ENCODE peak calls at places on chromosomes 6 and 20, in four cellular contexts. Q is WTC11, E is SK-N-SH, M is H1. Z is an unnamed sample.

GRCh38 chr20:12617076-12617475 is 391.7 kb upstream of the SPTLC3 start:
- DNase-seq in M (no peak), E (no peak), Q (no peak), Z (no peak)

GRCh38 chr6:48564036-48564820 is 453.2 kb upstream of the PTCHD4 start:
- DNase-seq in E (no peak), Q (no peak), M (no peak), Z (no peak)

GRCh38 chr6:44057931-44058616 is 69.2 kb downstream of the MRPL14 start:
- DNase-seq in E (no peak), M (no peak), Q (no peak), Z (peak; percentile 59)

GRCh38 chr20:38547288-38547825 is 33.6 kb upstream of the ADIG start:
- DNase-seq in E (no peak), Q (no peak), M (no peak), Z (no peak)

GRCh38 chr6:17737704-17738252 is 31.1 kb upstream of the NUP153 start:
- DNase-seq in M (no peak), E (no peak), Q (no peak), Z (no peak)

GRCh38 chr6:31114970-31115849 is 610 bp downstream of the PSORS1C1 start:
- DNase-seq in M (no peak), E (no peak), Q (no peak), Z (no peak)

GRCh38 chr6:154226461-154226860 is 130.1 kb downstream of the IPCEF1 start:
- DNase-seq in E (no peak), M (no peak), Q (no peak), Z (no peak)

GRCh38 chr6:95866732-95867131 is 149.0 kb upstream of the FUT9 start:
- DNase-seq in M (no peak), E (peak; percentile 17), Q (peak; percentile 32), Z (peak; percentile 2)

GRCh38 chr20:4925842-4926530 is 75.3 kb downstream of the SLC23A2 start:
- DNase-seq in M (no peak), Q (no peak), E (no peak), Z (no peak)

GRCh38 chr20:44010162-44010704 is 95.6 kb downstream of the TOX2 start:
- DNase-seq in M (no peak), E (peak; percentile 46), Q (no peak), Z (peak; percentile 71)

GRCh38 chr6:163263196-163263595 is 151.3 kb upstream of the QKI start:
- DNase-seq in M (no peak), Q (no peak), E (no peak), Z (peak; percentile 13)

GRCh38 chr6:131807321-131807643 is 538 bp upstream of the ENPP1 start:
- DNase-seq in Q (no peak), E (no peak), M (no peak), Z (no peak)

GRCh38 chr6:17714879-17715860 is 8.4 kb upstream of the NUP153 start:
- DNase-seq in M (no peak), Q (no peak), E (no peak), Z (peak; percentile 92)

GRCh38 chr6:148392611-148393160 is 50.0 kb downstream of the SASH1 start:
- DNase-seq in E (no peak), M (no peak), Q (no peak), Z (no peak)

GRCh38 chr6:88548891-88549505 is 382.9 kb upstream of the CNR1 start:
- DNase-seq in M (no peak), E (no peak), Q (no peak), Z (no peak)

GRCh38 chr6:136599324-136600011 is 49.2 kb upstream of the MAP7 start:
- DNase-seq in M (no peak), E (no peak), Q (no peak), Z (no peak)
- TF ChIP-seq TEAD4 in M (no peak), E (no peak), Q (no peak), Z (no peak)

GRCh38 chr6:69866351-69867074 is at the start of gene COL19A1:
- DNase-seq in E (peak; percentile 34), M (peak; percentile 60), Q (peak; percentile 52), Z (no peak)
- TF ChIP-seq TEAD4 in E (no peak), M (no peak), Q (no peak), Z (no peak)

GRCh38 chr6:153058909-153059308 is 56.4 kb upstream of the MTRF1L start:
- DNase-seq in M (no peak), E (no peak), Q (no peak), Z (no peak)

GRCh38 chr6:153056308-153056707 is 53.8 kb upstream of the MTRF1L start:
- DNase-seq in M (no peak), E (no peak), Q (no peak), Z (no peak)

GRCh38 chr6:153058291-153058690 is 55.8 kb upstream of the MTRF1L start:
- DNase-seq in Q (no peak), E (no peak), M (no peak), Z (no peak)

GRCh38 chr6:153059757-153060156 is 57.2 kb upstream of the MTRF1L start:
- DNase-seq in Q (no peak), E (no peak), M (no peak), Z (no peak)

DNA sequence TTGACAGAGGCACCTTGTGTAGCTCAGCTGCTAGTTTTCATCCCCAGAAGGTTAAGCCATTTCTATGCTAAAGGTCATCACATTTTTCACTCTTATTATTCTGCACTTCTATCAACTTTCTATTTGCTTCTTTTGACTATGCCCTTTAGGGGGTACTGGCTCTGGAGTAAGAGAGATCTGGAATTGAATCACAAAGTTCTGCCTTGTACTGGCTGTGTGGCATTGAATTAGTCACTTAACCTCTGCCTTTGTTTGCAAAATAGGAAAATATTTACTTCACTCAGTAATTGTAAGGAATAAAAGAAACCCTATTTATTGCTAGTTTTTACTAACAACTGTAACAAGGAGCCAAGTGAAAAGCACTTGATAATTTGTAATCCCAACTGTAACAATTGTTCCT is 56.8 kb upstream of the MTRF1L start:
- DNase-seq in Q (no peak), E (no peak), M (no peak), Z (no peak)
- TF ChIP-seq TEAD4 in Q (no peak), E (no peak), M (no peak), Z (no peak)

GRCh38 chr20:46634528-46634927 is 16.7 kb downstream of the SLC13A3 start:
- DNase-seq in E (no peak), Q (no peak), M (no peak), Z (peak; percentile 11)
- TF ChIP-seq TEAD4 in E (no peak), Q (no peak), M (no peak), Z (no peak)